ENCODE peak calls at places on chromosomes 4 and X, in six cellular contexts. K is hippocampal formation; D is MCF 10A; G is AG04450; F is left ventricle myocardium inferior; H is stimulated activated CD4-positive, alpha-beta T cell treated with anti-CD3 and anti-CD28 coated beads, Interleukin-15, amount 100 ng/mL, for 1 hour. I is an unnamed sample.

GRCh38 chr4:41365726-41366125 is 109.0 kb downstream of the UCHL1 start:
- DNase-seq in K (peak; percentile 98), D (no peak), G (no peak), F (no peak), H (no peak), I (no peak)

GRCh38 chr4:9816285-9816684 is 34.9 kb downstream of the DRD5 start:
- DNase-seq in K (no peak), D (no peak), G (no peak), F (no peak), H (no peak), I (no peak)

GRCh38 chrX:74349387-74349786 is 45.4 kb downstream of the ZCCHC13 start:
- DNase-seq in K (no peak), D (peak; percentile 41), G (peak; percentile 48), F (no peak), H (no peak), I (peak; percentile 56)

GRCh38 chrX:97389761-97390192 is 506.1 kb downstream of the RPA4 start:
- DNase-seq in K (no peak), D (peak; percentile 51), G (peak; percentile 59), F (no peak), H (no peak), I (peak; percentile 69)

GRCh38 chr4:151169223-151169622 is 69.8 kb downstream of the RPS3A start:
- DNase-seq in K (peak; percentile 69), D (no peak), G (peak; percentile 97), F (peak; percentile 75), H (no peak), I (no peak)

GRCh38 chr4:173243321-173243720 is 74.7 kb downstream of the GALNT7 start:
- DNase-seq in K (no peak), D (peak; percentile 71), G (peak; percentile 39), F (no peak), H (no peak), I (peak; percentile 88)

GRCh38 chr4:133157460-133158160 is 8.5 kb downstream of the PCDH10 start:
- DNase-seq in K (peak; percentile 70), D (no peak), G (no peak), F (no peak), H (no peak), I (no peak)

GRCh38 chrX:51876441-51876840 is 17.0 kb upstream of the MAGED1 start:
- DNase-seq in K (no peak), D (no peak), G (no peak), F (no peak), H (no peak), I (no peak)

GRCh38 chr4:82984459-82984858 is 26.2 kb downstream of the LIN54 start:
- DNase-seq in K (no peak), D (peak; percentile 18), G (no peak), F (no peak), H (no peak), I (peak; percentile 77)

GRCh38 chrX:1463581-1464281 is 11.0 kb upstream of the ASMTL start:
- DNase-seq in K (no peak), D (no peak), G (no peak), F (no peak), H (peak; percentile 1), I (no peak)